ENCODE peak calls at places on chromosomes 13 and 19, in ten cellular contexts. One of them, this sample, is unnamed.

GRCh38 chr13:24888291-24888931 is 124.4 kb downstream of the RNF17 start:
- DNase-seq in stimulated activated naive CD4-positive, alpha-beta T cell: no peak
- DNase-seq in activated CD4-positive, alpha-beta T cell treated with anti-CD3 and anti-CD28 coated beads, Interleukin-2, amount 50 U/mL, for 1 hour: no peak
- DNase-seq in fibroblast of mammary gland: no peak
- DNase-seq in EL: no peak
- DNase-seq in NCI-H1048: no peak
- DNase-seq in NCI-H510A treated with DMSO at 0.1 percent for 48 hours: no peak
- DNase-seq in T follicular helper cell: no peak
- DNase-seq in H9: no peak
- DNase-seq in COR-L47: no peak
- DNase-seq in this sample: no peak

GRCh38 chr19:8664671-8665057 is 33.9 kb downstream of the ACTL9 start:
- DNase-seq in T follicular helper cell: no peak
- DNase-seq in NCI-H510A treated with DMSO at 0.1 percent for 48 hours: no peak
- DNase-seq in fibroblast of mammary gland: no peak
- DNase-seq in NCI-H1048: no peak
- DNase-seq in COR-L47: no peak
- DNase-seq in stimulated activated naive CD4-positive, alpha-beta T cell: no peak
- DNase-seq in activated CD4-positive, alpha-beta T cell treated with anti-CD3 and anti-CD28 coated beads, Interleukin-2, amount 50 U/mL, for 1 hour: no peak
- DNase-seq in EL: no peak
- DNase-seq in H9: no peak
- DNase-seq in this sample: no peak

GRCh38 chr13:109945206-109945960 is 159.0 kb upstream of the IRS2 start:
- DNase-seq in H9: no peak
- DNase-seq in stimulated activated naive CD4-positive, alpha-beta T cell: no peak
- DNase-seq in fibroblast of mammary gland: peak
- DNase-seq in NCI-H510A treated with DMSO at 0.1 percent for 48 hours: no peak
- DNase-seq in T follicular helper cell: no peak
- DNase-seq in EL: peak
- DNase-seq in NCI-H1048: no peak
- DNase-seq in COR-L47: no peak
- DNase-seq in activated CD4-positive, alpha-beta T cell treated with anti-CD3 and anti-CD28 coated beads, Interleukin-2, amount 50 U/mL, for 1 hour: no peak
- DNase-seq in this sample: peak

GRCh38 chr13:39787086-39787487 is 131.6 kb downstream of the COG6 start:
- DNase-seq in EL: no peak
- DNase-seq in H9: no peak
- DNase-seq in COR-L47: no peak
- DNase-seq in fibroblast of mammary gland: peak
- DNase-seq in activated CD4-positive, alpha-beta T cell treated with anti-CD3 and anti-CD28 coated beads, Interleukin-2, amount 50 U/mL, for 1 hour: no peak
- DNase-seq in T follicular helper cell: no peak
- DNase-seq in NCI-H1048: no peak
- DNase-seq in NCI-H510A treated with DMSO at 0.1 percent for 48 hours: no peak
- DNase-seq in stimulated activated naive CD4-positive, alpha-beta T cell: no peak
- DNase-seq in this sample: no peak

GRCh38 chr13:107600986-107601385 is 614.4 kb downstream of the LIG4 start:
- DNase-seq in activated CD4-positive, alpha-beta T cell treated with anti-CD3 and anti-CD28 coated beads, Interleukin-2, amount 50 U/mL, for 1 hour: no peak
- DNase-seq in T follicular helper cell: no peak
- DNase-seq in EL: no peak
- DNase-seq in fibroblast of mammary gland: no peak
- DNase-seq in NCI-H510A treated with DMSO at 0.1 percent for 48 hours: no peak
- DNase-seq in NCI-H1048: no peak
- DNase-seq in H9: no peak
- DNase-seq in COR-L47: no peak
- DNase-seq in stimulated activated naive CD4-positive, alpha-beta T cell: no peak
- DNase-seq in this sample: no peak

GRCh38 chr13:30870916-30871712 is 35.0 kb upstream of the MEDAG start:
- DNase-seq in EL: no peak
- DNase-seq in NCI-H1048: no peak
- DNase-seq in T follicular helper cell: no peak
- DNase-seq in COR-L47: no peak
- DNase-seq in NCI-H510A treated with DMSO at 0.1 percent for 48 hours: no peak
- DNase-seq in H9: peak
- DNase-seq in activated CD4-positive, alpha-beta T cell treated with anti-CD3 and anti-CD28 coated beads, Interleukin-2, amount 50 U/mL, for 1 hour: no peak
- DNase-seq in fibroblast of mammary gland: no peak
- DNase-seq in stimulated activated naive CD4-positive, alpha-beta T cell: no peak
- DNase-seq in this sample: no peak

GRCh38 chr13:112814905-112815585 is 125.2 kb downstream of the ATP11A start:
- DNase-seq in stimulated activated naive CD4-positive, alpha-beta T cell: no peak
- DNase-seq in T follicular helper cell: no peak
- DNase-seq in activated CD4-positive, alpha-beta T cell treated with anti-CD3 and anti-CD28 coated beads, Interleukin-2, amount 50 U/mL, for 1 hour: no peak
- DNase-seq in COR-L47: peak
- DNase-seq in EL: peak
- DNase-seq in NCI-H510A treated with DMSO at 0.1 percent for 48 hours: no peak
- DNase-seq in NCI-H1048: no peak
- DNase-seq in fibroblast of mammary gland: no peak
- DNase-seq in H9: no peak
- DNase-seq in this sample: no peak

GRCh38 chr13:79662882-79663281 is 181.9 kb downstream of the NDFIP2 start:
- DNase-seq in fibroblast of mammary gland: no peak
- DNase-seq in EL: peak
- DNase-seq in T follicular helper cell: no peak
- DNase-seq in NCI-H510A treated with DMSO at 0.1 percent for 48 hours: no peak
- DNase-seq in H9: no peak
- DNase-seq in NCI-H1048: no peak
- DNase-seq in stimulated activated naive CD4-positive, alpha-beta T cell: no peak
- DNase-seq in COR-L47: no peak
- DNase-seq in activated CD4-positive, alpha-beta T cell treated with anti-CD3 and anti-CD28 coated beads, Interleukin-2, amount 50 U/mL, for 1 hour: no peak
- DNase-seq in this sample: peak

GRCh38 chr19:4548238-4548584 is 8.4 kb upstream of the LRG1 start:
- DNase-seq in activated CD4-positive, alpha-beta T cell treated with anti-CD3 and anti-CD28 coated beads, Interleukin-2, amount 50 U/mL, for 1 hour: no peak
- DNase-seq in NCI-H510A treated with DMSO at 0.1 percent for 48 hours: no peak
- DNase-seq in NCI-H1048: no peak
- DNase-seq in fibroblast of mammary gland: no peak
- DNase-seq in H9: no peak
- DNase-seq in COR-L47: no peak
- DNase-seq in EL: no peak
- DNase-seq in stimulated activated naive CD4-positive, alpha-beta T cell: no peak
- DNase-seq in T follicular helper cell: no peak
- DNase-seq in this sample: no peak

GRCh38 chr19:47702671-47703070 is 10.6 kb upstream of the EHD2 start:
- DNase-seq in stimulated activated naive CD4-positive, alpha-beta T cell: no peak
- DNase-seq in NCI-H1048: no peak
- DNase-seq in EL: no peak
- DNase-seq in fibroblast of mammary gland: no peak
- DNase-seq in COR-L47: no peak
- DNase-seq in H9: no peak
- DNase-seq in T follicular helper cell: no peak
- DNase-seq in NCI-H510A treated with DMSO at 0.1 percent for 48 hours: no peak
- DNase-seq in activated CD4-positive, alpha-beta T cell treated with anti-CD3 and anti-CD28 coated beads, Interleukin-2, amount 50 U/mL, for 1 hour: no peak
- DNase-seq in this sample: no peak

GRCh38 chr19:42376177-42376555 is 13.9 kb downstream of the CNFN start:
- DNase-seq in T follicular helper cell: no peak
- DNase-seq in COR-L47: no peak
- DNase-seq in stimulated activated naive CD4-positive, alpha-beta T cell: no peak
- DNase-seq in NCI-H1048: no peak
- DNase-seq in EL: no peak
- DNase-seq in activated CD4-positive, alpha-beta T cell treated with anti-CD3 and anti-CD28 coated beads, Interleukin-2, amount 50 U/mL, for 1 hour: no peak
- DNase-seq in NCI-H510A treated with DMSO at 0.1 percent for 48 hours: no peak
- DNase-seq in H9: no peak
- DNase-seq in fibroblast of mammary gland: no peak
- DNase-seq in this sample: no peak

GRCh38 chr19:33054623-33055022 is 10.1 kb downstream of the RHPN2 start:
- DNase-seq in activated CD4-positive, alpha-beta T cell treated with anti-CD3 and anti-CD28 coated beads, Interleukin-2, amount 50 U/mL, for 1 hour: no peak
- DNase-seq in fibroblast of mammary gland: no peak
- DNase-seq in NCI-H1048: no peak
- DNase-seq in stimulated activated naive CD4-positive, alpha-beta T cell: no peak
- DNase-seq in COR-L47: peak
- DNase-seq in T follicular helper cell: no peak
- DNase-seq in EL: no peak
- DNase-seq in H9: no peak
- DNase-seq in NCI-H510A treated with DMSO at 0.1 percent for 48 hours: peak
- DNase-seq in this sample: no peak

GRCh38 chr13:111409413-111409812 is 89.0 kb downstream of the TEX29 start:
- DNase-seq in T follicular helper cell: no peak
- DNase-seq in activated CD4-positive, alpha-beta T cell treated with anti-CD3 and anti-CD28 coated beads, Interleukin-2, amount 50 U/mL, for 1 hour: no peak
- DNase-seq in NCI-H1048: no peak
- DNase-seq in COR-L47: peak
- DNase-seq in NCI-H510A treated with DMSO at 0.1 percent for 48 hours: peak
- DNase-seq in fibroblast of mammary gland: no peak
- DNase-seq in stimulated activated naive CD4-positive, alpha-beta T cell: no peak
- DNase-seq in EL: no peak
- DNase-seq in H9: no peak
- DNase-seq in this sample: no peak

GRCh38 chr13:103282571-103283450 is 216.6 kb upstream of the SLC10A2 start:
- DNase-seq in NCI-H1048: no peak
- DNase-seq in COR-L47: no peak
- DNase-seq in EL: peak
- DNase-seq in T follicular helper cell: no peak
- DNase-seq in fibroblast of mammary gland: peak
- DNase-seq in H9: no peak
- DNase-seq in NCI-H510A treated with DMSO at 0.1 percent for 48 hours: no peak
- DNase-seq in activated CD4-positive, alpha-beta T cell treated with anti-CD3 and anti-CD28 coated beads, Interleukin-2, amount 50 U/mL, for 1 hour: no peak
- DNase-seq in stimulated activated naive CD4-positive, alpha-beta T cell: no peak
- DNase-seq in this sample: peak

GRCh38 chr19:16040642-16041041 is 35.7 kb upstream of the TPM4 start:
- DNase-seq in stimulated activated naive CD4-positive, alpha-beta T cell: no peak
- DNase-seq in NCI-H1048: no peak
- DNase-seq in fibroblast of mammary gland: peak
- DNase-seq in H9: no peak
- DNase-seq in activated CD4-positive, alpha-beta T cell treated with anti-CD3 and anti-CD28 coated beads, Interleukin-2, amount 50 U/mL, for 1 hour: no peak
- DNase-seq in COR-L47: no peak
- DNase-seq in T follicular helper cell: no peak
- DNase-seq in EL: peak
- DNase-seq in NCI-H510A treated with DMSO at 0.1 percent for 48 hours: no peak
- DNase-seq in this sample: no peak

GRCh38 chr13:40895715-40896184 is 106.3 kb downstream of the SLC25A15 start:
- DNase-seq in NCI-H510A treated with DMSO at 0.1 percent for 48 hours: no peak
- DNase-seq in EL: no peak
- DNase-seq in H9: no peak
- DNase-seq in fibroblast of mammary gland: no peak
- DNase-seq in T follicular helper cell: no peak
- DNase-seq in NCI-H1048: peak
- DNase-seq in COR-L47: no peak
- DNase-seq in stimulated activated naive CD4-positive, alpha-beta T cell: no peak
- DNase-seq in activated CD4-positive, alpha-beta T cell treated with anti-CD3 and anti-CD28 coated beads, Interleukin-2, amount 50 U/mL, for 1 hour: no peak
- DNase-seq in this sample: no peak

GRCh38 chr13:28012896-28013295 is 24.4 kb upstream of the URAD start:
- DNase-seq in stimulated activated naive CD4-positive, alpha-beta T cell: no peak
- DNase-seq in COR-L47: no peak
- DNase-seq in T follicular helper cell: no peak
- DNase-seq in activated CD4-positive, alpha-beta T cell treated with anti-CD3 and anti-CD28 coated beads, Interleukin-2, amount 50 U/mL, for 1 hour: no peak
- DNase-seq in fibroblast of mammary gland: no peak
- DNase-seq in H9: no peak
- DNase-seq in NCI-H510A treated with DMSO at 0.1 percent for 48 hours: no peak
- DNase-seq in NCI-H1048: no peak
- DNase-seq in EL: no peak
- DNase-seq in this sample: no peak

GRCh38 chr13:100483836-100484381 is 104.7 kb downstream of the GGACT start:
- DNase-seq in COR-L47: no peak
- DNase-seq in EL: no peak
- DNase-seq in activated CD4-positive, alpha-beta T cell treated with anti-CD3 and anti-CD28 coated beads, Interleukin-2, amount 50 U/mL, for 1 hour: no peak
- DNase-seq in NCI-H1048: no peak
- DNase-seq in fibroblast of mammary gland: no peak
- DNase-seq in NCI-H510A treated with DMSO at 0.1 percent for 48 hours: peak
- DNase-seq in T follicular helper cell: no peak
- DNase-seq in H9: no peak
- DNase-seq in stimulated activated naive CD4-positive, alpha-beta T cell: no peak
- DNase-seq in this sample: no peak

GRCh38 chr13:113647351-113648217 is 10.4 kb downstream of the ATP4B start:
- DNase-seq in activated CD4-positive, alpha-beta T cell treated with anti-CD3 and anti-CD28 coated beads, Interleukin-2, amount 50 U/mL, for 1 hour: no peak
- DNase-seq in NCI-H510A treated with DMSO at 0.1 percent for 48 hours: peak
- DNase-seq in NCI-H1048: no peak
- DNase-seq in EL: peak
- DNase-seq in H9: no peak
- DNase-seq in COR-L47: peak
- DNase-seq in stimulated activated naive CD4-positive, alpha-beta T cell: no peak
- DNase-seq in T follicular helper cell: no peak
- DNase-seq in fibroblast of mammary gland: peak
- DNase-seq in this sample: no peak

GRCh38 chr19:7637374-7638256 is 705 bp downstream of the STXBP2 start:
- DNase-seq in T follicular helper cell: no peak
- DNase-seq in COR-L47: no peak
- DNase-seq in activated CD4-positive, alpha-beta T cell treated with anti-CD3 and anti-CD28 coated beads, Interleukin-2, amount 50 U/mL, for 1 hour: no peak
- DNase-seq in NCI-H510A treated with DMSO at 0.1 percent for 48 hours: no peak
- DNase-seq in NCI-H1048: no peak
- DNase-seq in H9: no peak
- DNase-seq in stimulated activated naive CD4-positive, alpha-beta T cell: peak
- DNase-seq in EL: no peak
- DNase-seq in fibroblast of mammary gland: no peak
- DNase-seq in this sample: no peak

GRCh38 chr13:99871249-99871898 is 100.2 kb downstream of the ZIC5 start:
- DNase-seq in EL: no peak
- DNase-seq in fibroblast of mammary gland: no peak
- DNase-seq in T follicular helper cell: no peak
- DNase-seq in NCI-H1048: no peak
- DNase-seq in COR-L47: peak
- DNase-seq in H9: no peak
- DNase-seq in activated CD4-positive, alpha-beta T cell treated with anti-CD3 and anti-CD28 coated beads, Interleukin-2, amount 50 U/mL, for 1 hour: no peak
- DNase-seq in stimulated activated naive CD4-positive, alpha-beta T cell: no peak
- DNase-seq in NCI-H510A treated with DMSO at 0.1 percent for 48 hours: peak
- DNase-seq in this sample: no peak

GRCh38 chr13:42228527-42228926 is 43.4 kb upstream of the AKAP11 start:
- DNase-seq in fibroblast of mammary gland: no peak
- DNase-seq in T follicular helper cell: no peak
- DNase-seq in H9: no peak
- DNase-seq in COR-L47: no peak
- DNase-seq in activated CD4-positive, alpha-beta T cell treated with anti-CD3 and anti-CD28 coated beads, Interleukin-2, amount 50 U/mL, for 1 hour: no peak
- DNase-seq in NCI-H1048: no peak
- DNase-seq in EL: no peak
- DNase-seq in NCI-H510A treated with DMSO at 0.1 percent for 48 hours: no peak
- DNase-seq in stimulated activated naive CD4-positive, alpha-beta T cell: no peak
- DNase-seq in this sample: no peak

GRCh38 chr19:12095111-12095790 is 30.7 kb downstream of the ZNF844 start:
- DNase-seq in H9: no peak
- DNase-seq in COR-L47: no peak
- DNase-seq in NCI-H1048: no peak
- DNase-seq in T follicular helper cell: no peak
- DNase-seq in fibroblast of mammary gland: peak
- DNase-seq in EL: peak
- DNase-seq in NCI-H510A treated with DMSO at 0.1 percent for 48 hours: no peak
- DNase-seq in stimulated activated naive CD4-positive, alpha-beta T cell: no peak
- DNase-seq in activated CD4-positive, alpha-beta T cell treated with anti-CD3 and anti-CD28 coated beads, Interleukin-2, amount 50 U/mL, for 1 hour: no peak
- DNase-seq in this sample: no peak

GRCh38 chr13:107866666-107867623 is 348.4 kb downstream of the LIG4 start:
- DNase-seq in fibroblast of mammary gland: peak
- DNase-seq in stimulated activated naive CD4-positive, alpha-beta T cell: no peak
- DNase-seq in NCI-H1048: no peak
- DNase-seq in COR-L47: peak
- DNase-seq in H9: peak
- DNase-seq in T follicular helper cell: no peak
- DNase-seq in activated CD4-positive, alpha-beta T cell treated with anti-CD3 and anti-CD28 coated beads, Interleukin-2, amount 50 U/mL, for 1 hour: no peak
- DNase-seq in EL: no peak
- DNase-seq in NCI-H510A treated with DMSO at 0.1 percent for 48 hours: peak
- DNase-seq in this sample: no peak

GRCh38 chr19:18428837-18429674 is 8.9 kb downstream of the ISYNA1 start:
- DNase-seq in stimulated activated naive CD4-positive, alpha-beta T cell: peak
- DNase-seq in fibroblast of mammary gland: peak
- DNase-seq in NCI-H510A treated with DMSO at 0.1 percent for 48 hours: peak
- DNase-seq in H9: peak
- DNase-seq in EL: peak
- DNase-seq in COR-L47: peak
- DNase-seq in NCI-H1048: peak
- DNase-seq in activated CD4-positive, alpha-beta T cell treated with anti-CD3 and anti-CD28 coated beads, Interleukin-2, amount 50 U/mL, for 1 hour: peak
- DNase-seq in T follicular helper cell: peak
- DNase-seq in this sample: no peak

GRCh38 chr13:76223565-76223964 is 587.4 kb downstream of the LMO7 start:
- DNase-seq in T follicular helper cell: no peak
- DNase-seq in COR-L47: no peak
- DNase-seq in NCI-H510A treated with DMSO at 0.1 percent for 48 hours: no peak
- DNase-seq in EL: no peak
- DNase-seq in NCI-H1048: no peak
- DNase-seq in stimulated activated naive CD4-positive, alpha-beta T cell: no peak
- DNase-seq in activated CD4-positive, alpha-beta T cell treated with anti-CD3 and anti-CD28 coated beads, Interleukin-2, amount 50 U/mL, for 1 hour: no peak
- DNase-seq in fibroblast of mammary gland: no peak
- DNase-seq in H9: peak
- DNase-seq in this sample: no peak

GRCh38 chr13:25018729-25019115 is 77.2 kb upstream of the PABPC3 start:
- DNase-seq in H9: peak
- DNase-seq in T follicular helper cell: no peak
- DNase-seq in stimulated activated naive CD4-positive, alpha-beta T cell: no peak
- DNase-seq in NCI-H1048: no peak
- DNase-seq in activated CD4-positive, alpha-beta T cell treated with anti-CD3 and anti-CD28 coated beads, Interleukin-2, amount 50 U/mL, for 1 hour: no peak
- DNase-seq in NCI-H510A treated with DMSO at 0.1 percent for 48 hours: peak
- DNase-seq in EL: no peak
- DNase-seq in COR-L47: peak
- DNase-seq in fibroblast of mammary gland: no peak
- DNase-seq in this sample: no peak

GRCh38 chr13:31530883-31531282 is 208.4 kb upstream of the RXFP2 start:
- DNase-seq in T follicular helper cell: no peak
- DNase-seq in NCI-H1048: no peak
- DNase-seq in activated CD4-positive, alpha-beta T cell treated with anti-CD3 and anti-CD28 coated beads, Interleukin-2, amount 50 U/mL, for 1 hour: no peak
- DNase-seq in H9: no peak
- DNase-seq in EL: no peak
- DNase-seq in stimulated activated naive CD4-positive, alpha-beta T cell: no peak
- DNase-seq in fibroblast of mammary gland: no peak
- DNase-seq in NCI-H510A treated with DMSO at 0.1 percent for 48 hours: no peak
- DNase-seq in COR-L47: no peak
- DNase-seq in this sample: no peak

This sample was measured in RKO.